ENCODE peak calls at places on chromosomes 1 and 21, in five cellular contexts. One of them, this sample, is unnamed.

GRCh38 chr1:196160066-196160795 is 448.0 kb downstream of the KCNT2 start:
- DNase-seq in LNCaP clone FGC: no peak
- DNase-seq in RWPE1: peak
- DNase-seq in Panc1: no peak
- DNase-seq in CD14-positive monocyte: no peak
- DNase-seq in this sample: peak

GRCh38 chr1:234899041-234899787 is 229.4 kb downstream of the TOMM20 start:
- DNase-seq in LNCaP clone FGC: no peak
- DNase-seq in RWPE1: no peak
- DNase-seq in Panc1: no peak
- DNase-seq in CD14-positive monocyte: no peak
- DNase-seq in this sample: peak

GRCh38 chr1:88922214-88922613 is 30.8 kb upstream of the GTF2B start:
- DNase-seq in LNCaP clone FGC: no peak
- DNase-seq in RWPE1: no peak
- DNase-seq in Panc1: no peak
- DNase-seq in CD14-positive monocyte: no peak
- DNase-seq in this sample: no peak

GRCh38 chr1:117136749-117137148 is 15.2 kb upstream of the TRIM45 start:
- DNase-seq in LNCaP clone FGC: no peak
- DNase-seq in RWPE1: no peak
- DNase-seq in Panc1: no peak
- DNase-seq in CD14-positive monocyte: no peak
- DNase-seq in this sample: no peak

GRCh38 chr1:58839871-58840835 is 56.3 kb upstream of the JUN start:
- DNase-seq in LNCaP clone FGC: no peak
- DNase-seq in RWPE1: peak
- DNase-seq in Panc1: no peak
- DNase-seq in CD14-positive monocyte: no peak
- DNase-seq in this sample: peak

GRCh38 chr1:209692745-209693504 is 11.7 kb upstream of the HSD11B1 start:
- DNase-seq in LNCaP clone FGC: peak
- DNase-seq in RWPE1: peak
- DNase-seq in Panc1: peak
- DNase-seq in CD14-positive monocyte: peak
- DNase-seq in this sample: peak

GRCh38 chr1:27789511-27790154 is 16.6 kb downstream of the STX12 start:
- DNase-seq in LNCaP clone FGC: peak
- DNase-seq in RWPE1: no peak
- DNase-seq in Panc1: no peak
- DNase-seq in CD14-positive monocyte: no peak
- DNase-seq in this sample: peak

GRCh38 chr21:15250384-15250783 is 185.6 kb upstream of the NRIP1 start:
- DNase-seq in LNCaP clone FGC: no peak
- DNase-seq in RWPE1: peak
- DNase-seq in Panc1: no peak
- DNase-seq in CD14-positive monocyte: no peak
- DNase-seq in this sample: peak

GRCh38 chr1:114122891-114123621 is 30.6 kb downstream of the SYT6 start:
- DNase-seq in LNCaP clone FGC: no peak
- DNase-seq in RWPE1: peak
- DNase-seq in Panc1: no peak
- DNase-seq in CD14-positive monocyte: no peak
- DNase-seq in this sample: peak

GRCh38 chr21:17795084-17796036 is 23.8 kb downstream of the C21orf91 start:
- DNase-seq in LNCaP clone FGC: no peak
- DNase-seq in RWPE1: no peak
- DNase-seq in Panc1: no peak
- DNase-seq in CD14-positive monocyte: no peak
- DNase-seq in this sample: no peak

GRCh38 chr1:183719289-183719688 is 66.2 kb upstream of the APOBEC4 start:
- DNase-seq in LNCaP clone FGC: peak
- DNase-seq in RWPE1: no peak
- DNase-seq in Panc1: no peak
- DNase-seq in CD14-positive monocyte: no peak
- DNase-seq in this sample: no peak

GRCh38 chr1:32742132-32742947 is 39.8 kb upstream of the SYNC start:
- DNase-seq in LNCaP clone FGC: no peak
- DNase-seq in RWPE1: peak
- DNase-seq in Panc1: no peak
- DNase-seq in CD14-positive monocyte: no peak
- DNase-seq in this sample: no peak

GRCh38 chr1:66539491-66539890 is 5.5 kb downstream of the SGIP1 start:
- DNase-seq in LNCaP clone FGC: no peak
- DNase-seq in RWPE1: no peak
- DNase-seq in Panc1: no peak
- DNase-seq in CD14-positive monocyte: no peak
- DNase-seq in this sample: peak

GRCh38 chr1:37808369-37809319 is 636 bp upstream of the YRDC start:
- DNase-seq in LNCaP clone FGC: no peak
- DNase-seq in RWPE1: peak
- DNase-seq in Panc1: no peak
- DNase-seq in CD14-positive monocyte: peak
- DNase-seq in this sample: peak

GRCh38 chr1:100300691-100301090 is 34.7 kb downstream of the RTCA start:
- DNase-seq in LNCaP clone FGC: no peak
- DNase-seq in RWPE1: no peak
- DNase-seq in Panc1: no peak
- DNase-seq in CD14-positive monocyte: no peak
- DNase-seq in this sample: no peak

GRCh38 chr21:31011412-31011811 is 26.9 kb downstream of the KRTAP19-8 start:
- DNase-seq in LNCaP clone FGC: no peak
- DNase-seq in RWPE1: no peak
- DNase-seq in Panc1: no peak
- DNase-seq in CD14-positive monocyte: no peak
- DNase-seq in this sample: no peak

GRCh38 chr1:115056395-115056798 is 26.8 kb downstream of the TSHB start:
- DNase-seq in LNCaP clone FGC: no peak
- DNase-seq in RWPE1: no peak
- DNase-seq in Panc1: no peak
- DNase-seq in CD14-positive monocyte: no peak
- DNase-seq in this sample: no peak

GRCh38 chr1:203172184-203173115 is 3.2 kb downstream of the MYBPH start:
- DNase-seq in LNCaP clone FGC: peak
- DNase-seq in RWPE1: peak
- DNase-seq in Panc1: peak
- DNase-seq in CD14-positive monocyte: no peak
- DNase-seq in this sample: peak

GRCh38 chr1:109485001-109485400 is 1.3 kb downstream of the ATXN7L2 start:
- DNase-seq in LNCaP clone FGC: no peak
- DNase-seq in RWPE1: no peak
- DNase-seq in Panc1: no peak
- DNase-seq in CD14-positive monocyte: peak
- DNase-seq in this sample: no peak

GRCh38 chr1:61956774-61957173 is 214.5 kb downstream of the PATJ start:
- DNase-seq in LNCaP clone FGC: no peak
- DNase-seq in RWPE1: no peak
- DNase-seq in Panc1: no peak
- DNase-seq in CD14-positive monocyte: no peak
- DNase-seq in this sample: no peak

GRCh38 chr1:37667023-37667769 is 25.1 kb upstream of the CDCA8 start:
- DNase-seq in LNCaP clone FGC: no peak
- DNase-seq in RWPE1: no peak
- DNase-seq in Panc1: no peak
- DNase-seq in CD14-positive monocyte: peak
- DNase-seq in this sample: no peak

GRCh38 chr21:45570071-45570470 is 27.8 kb upstream of the SLC19A1 start:
- DNase-seq in LNCaP clone FGC: no peak
- DNase-seq in RWPE1: no peak
- DNase-seq in Panc1: no peak
- DNase-seq in CD14-positive monocyte: no peak
- DNase-seq in this sample: no peak

GRCh38 chr1:27306892-27307850 is 14.8 kb upstream of the TMEM222 start:
- DNase-seq in LNCaP clone FGC: no peak
- DNase-seq in RWPE1: no peak
- DNase-seq in Panc1: no peak
- DNase-seq in CD14-positive monocyte: no peak
- DNase-seq in this sample: no peak

GRCh38 chr1:77984629-77985028 is 5.8 kb upstream of the FUBP1 start:
- DNase-seq in LNCaP clone FGC: no peak
- DNase-seq in RWPE1: no peak
- DNase-seq in Panc1: no peak
- DNase-seq in CD14-positive monocyte: no peak
- DNase-seq in this sample: no peak

GRCh38 chr1:225880636-225881035 is 1.5 kb downstream of the TMEM63A start:
- DNase-seq in LNCaP clone FGC: no peak
- DNase-seq in RWPE1: no peak
- DNase-seq in Panc1: no peak
- DNase-seq in CD14-positive monocyte: no peak
- DNase-seq in this sample: no peak

GRCh38 chr1:116537439-116537838 is 33.4 kb downstream of the CD58 start:
- DNase-seq in LNCaP clone FGC: no peak
- DNase-seq in RWPE1: peak
- DNase-seq in Panc1: no peak
- DNase-seq in CD14-positive monocyte: peak
- DNase-seq in this sample: peak

DNA sequence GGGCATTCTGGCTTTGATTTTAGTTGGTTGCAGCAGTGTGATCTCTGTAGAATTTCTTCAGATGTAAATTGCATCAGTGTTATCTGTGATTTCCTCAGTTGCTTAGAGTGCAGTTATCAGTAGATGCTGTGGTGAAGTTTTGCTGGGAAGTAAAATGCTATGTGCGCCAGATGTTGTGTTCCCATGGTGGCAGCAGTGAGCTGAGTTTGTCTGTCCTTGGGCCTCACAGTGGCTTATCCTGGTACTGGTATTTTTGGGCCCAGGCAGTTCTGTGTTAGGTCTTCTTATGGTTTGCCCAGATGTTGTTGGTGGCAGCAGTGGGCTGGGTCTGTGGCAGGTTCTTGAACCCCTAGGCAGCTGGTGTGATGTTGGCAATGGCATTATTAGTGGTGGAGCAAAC is 1242.1 kb downstream of the PLA2G4A start:
- DNase-seq in LNCaP clone FGC: no peak
- DNase-seq in RWPE1: no peak
- DNase-seq in Panc1: no peak
- DNase-seq in CD14-positive monocyte: no peak
- DNase-seq in this sample: no peak
- TF ChIP-seq CTCF in LNCaP clone FGC: peak
- TF ChIP-seq CTCF in RWPE1: no peak
- TF ChIP-seq CTCF in Panc1: no peak
- TF ChIP-seq CTCF in CD14-positive monocyte: no peak
- TF ChIP-seq CTCF in this sample: no peak

GRCh38 chr1:198906739-198907422 is 268.0 kb downstream of the PTPRC start:
- DNase-seq in LNCaP clone FGC: no peak
- DNase-seq in RWPE1: no peak
- DNase-seq in Panc1: no peak
- DNase-seq in CD14-positive monocyte: no peak
- DNase-seq in this sample: no peak

GRCh38 chr1:198907423-198907746 is 268.5 kb downstream of the PTPRC start:
- DNase-seq in LNCaP clone FGC: no peak
- DNase-seq in RWPE1: no peak
- DNase-seq in Panc1: no peak
- DNase-seq in CD14-positive monocyte: no peak
- DNase-seq in this sample: no peak

GRCh38 chr1:198902616-198903140 is 263.8 kb downstream of the PTPRC start:
- DNase-seq in LNCaP clone FGC: no peak
- DNase-seq in RWPE1: peak
- DNase-seq in Panc1: no peak
- DNase-seq in CD14-positive monocyte: no peak
- DNase-seq in this sample: peak

GRCh38 chr1:198903203-198903602 is 264.4 kb downstream of the PTPRC start:
- DNase-seq in LNCaP clone FGC: no peak
- DNase-seq in RWPE1: peak
- DNase-seq in Panc1: no peak
- DNase-seq in CD14-positive monocyte: no peak
- DNase-seq in this sample: peak

DNA sequence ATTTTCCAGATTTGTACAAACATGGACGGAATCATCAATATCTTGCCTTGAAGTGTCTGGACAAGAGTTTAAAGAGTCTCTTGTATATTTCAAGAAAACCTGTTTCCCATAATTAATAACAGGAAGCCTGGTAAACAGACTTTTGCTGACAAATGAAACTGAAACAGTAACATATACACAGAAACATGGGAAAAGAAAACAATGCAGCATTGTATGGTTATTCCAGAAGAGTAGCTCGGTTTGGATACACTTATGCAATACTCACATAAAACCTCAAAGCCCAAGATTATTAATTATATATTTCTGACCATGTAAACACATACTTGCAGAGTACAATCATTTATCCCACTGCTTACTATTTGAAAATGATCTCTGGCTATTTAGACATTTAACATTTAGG is 265.5 kb downstream of the PTPRC start:
- DNase-seq in LNCaP clone FGC: no peak
- DNase-seq in RWPE1: peak
- DNase-seq in Panc1: no peak
- DNase-seq in CD14-positive monocyte: no peak
- DNase-seq in this sample: peak
- TF ChIP-seq CTCF in LNCaP clone FGC: no peak
- TF ChIP-seq CTCF in RWPE1: no peak
- TF ChIP-seq CTCF in Panc1: no peak
- TF ChIP-seq CTCF in CD14-positive monocyte: no peak
- TF ChIP-seq CTCF in this sample: no peak

DNA sequence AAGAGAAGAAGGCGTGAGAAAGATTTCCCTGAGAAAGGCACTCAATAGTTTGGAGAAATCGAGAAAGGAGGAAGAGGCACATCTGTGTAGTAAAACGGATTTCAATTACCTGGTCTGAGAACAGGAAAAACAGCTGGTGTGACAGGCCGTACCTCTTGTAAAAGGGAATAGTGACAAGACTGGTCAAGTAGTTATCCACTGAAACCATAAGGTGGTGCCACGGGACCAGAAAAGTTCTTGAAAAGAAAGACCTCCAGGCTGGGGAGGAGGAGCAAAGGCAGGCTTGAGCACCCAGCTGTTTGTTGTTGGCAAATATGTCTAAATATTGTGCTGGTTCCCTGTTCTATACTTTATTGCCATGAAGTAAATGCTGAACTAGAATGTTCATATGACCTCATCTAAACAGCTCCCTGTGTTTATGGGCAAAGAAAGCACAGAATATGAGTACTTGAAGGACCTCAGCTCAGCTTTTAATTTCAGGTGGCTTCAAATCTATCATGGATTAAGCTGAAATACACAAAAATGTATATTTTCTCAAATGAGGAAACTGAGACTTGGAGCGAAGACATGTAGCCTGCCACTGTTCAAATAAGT is 4.0 kb downstream of the HAO2 start:
- DNase-seq in LNCaP clone FGC: peak
- DNase-seq in RWPE1: peak
- DNase-seq in Panc1: no peak
- DNase-seq in CD14-positive monocyte: no peak
- DNase-seq in this sample: peak
- TF ChIP-seq CTCF in LNCaP clone FGC: peak
- TF ChIP-seq CTCF in RWPE1: no peak
- TF ChIP-seq CTCF in Panc1: peak
- TF ChIP-seq CTCF in CD14-positive monocyte: no peak
- TF ChIP-seq CTCF in this sample: no peak

DNA sequence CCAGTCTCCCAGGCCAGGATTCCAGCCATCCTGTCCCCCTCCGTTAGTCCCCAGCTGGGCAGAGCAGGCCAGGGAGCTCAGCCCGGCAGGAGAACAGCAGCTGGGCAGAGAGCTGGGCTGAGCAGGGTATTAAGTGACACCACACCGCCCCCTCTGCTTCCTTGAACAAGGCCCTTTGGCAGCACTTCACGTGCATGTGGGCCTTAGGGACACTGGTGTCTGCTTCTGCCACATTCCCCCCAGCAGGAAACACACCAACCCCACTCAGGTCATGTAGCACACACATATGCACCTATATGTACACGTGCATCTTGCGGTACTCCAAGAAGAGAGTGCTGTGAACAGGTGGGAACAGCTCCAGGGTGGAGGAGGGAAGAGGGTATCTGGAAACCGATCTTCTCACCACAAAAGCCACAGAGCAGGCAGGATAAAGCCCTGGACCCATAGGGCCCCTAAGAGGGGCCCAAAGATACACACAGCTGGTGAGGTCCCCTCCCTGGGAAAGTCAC is 4.6 kb downstream of the EPHA2 start:
- DNase-seq in LNCaP clone FGC: no peak
- DNase-seq in RWPE1: no peak
- DNase-seq in Panc1: no peak
- DNase-seq in CD14-positive monocyte: no peak
- DNase-seq in this sample: no peak
- TF ChIP-seq CTCF in LNCaP clone FGC: no peak
- TF ChIP-seq CTCF in RWPE1: no peak
- TF ChIP-seq CTCF in Panc1: no peak
- TF ChIP-seq CTCF in CD14-positive monocyte: no peak
- TF ChIP-seq CTCF in this sample: no peak

This sample was measured in epithelial cell of esophagus.